ENCODE peak calls at places on chromosomes 11 and 22, in five cellular contexts. B, T, O, R and D are unnamed samples.

GRCh38 chr11:112841719-112842118 is 119.5 kb upstream of the NCAM1 start:
- DNase-seq in B (no peak), T (no peak), O (no peak), R (no peak), D (no peak)

GRCh38 chr11:2565447-2566222 is 120.8 kb downstream of the KCNQ1 start:
- DNase-seq in B (no peak), T (no peak), O (no peak), R (no peak), D (no peak)

GRCh38 chr11:102330226-102330625 is 12.9 kb downstream of the BIRC3 start:
- DNase-seq in B (peak), T (no peak), O (no peak), R (no peak), D (no peak)

GRCh38 chr22:50674606-50675552 is 2.3 kb downstream of the SHANK3 start:
- DNase-seq in B (peak), T (no peak), O (peak), R (peak), D (no peak)

GRCh38 chr11:107018274-107018901 is at the start of gene GUCY1A2:
- DNase-seq in B (peak), T (no peak), O (peak), R (no peak), D (no peak)

GRCh38 chr11:57150454-57150917 is 31.3 kb upstream of the LRRC55 start:
- DNase-seq in B (peak), T (no peak), O (no peak), R (no peak), D (no peak)

GRCh38 chr11:128686745-128687177 is 7.1 kb upstream of the FLI1 start:
- DNase-seq in B (peak), T (no peak), O (peak), R (no peak), D (peak)

GRCh38 chr11:45294499-45294898 is 8.4 kb upstream of the SYT13 start:
- DNase-seq in B (no peak), T (no peak), O (no peak), R (no peak), D (no peak)

DNA sequence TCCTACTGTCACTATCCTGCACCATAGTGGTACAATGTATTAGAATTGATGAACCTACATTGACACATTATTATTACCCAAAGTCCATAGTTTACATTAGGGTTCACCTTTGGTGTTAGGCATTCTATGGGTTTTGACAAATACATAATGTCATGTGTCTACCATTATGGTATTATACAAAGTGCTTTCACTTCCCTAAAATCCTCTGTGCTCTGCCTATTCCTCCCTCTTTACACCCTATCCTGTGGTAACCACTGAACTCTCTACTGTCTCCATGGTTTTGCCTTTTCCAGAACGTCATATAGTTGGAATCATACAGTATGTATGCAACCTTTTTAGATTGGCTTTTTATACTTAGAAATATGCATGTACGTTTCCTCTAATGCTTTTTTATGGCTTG is 51.5 kb downstream of the CCDC15 start:
- DNase-seq in B (no peak), T (no peak), O (no peak), R (no peak), D (no peak)
- H3K4me3 ChIP-seq in B (no peak), T (no peak), O (no peak), R (no peak), D (no peak)

GRCh38 chr22:19085233-19086043 is 36.8 kb downstream of the DGCR2 start:
- DNase-seq in B (peak), T (no peak), O (peak), R (no peak), D (peak)
- H3K4me3 ChIP-seq in B (no peak), T (no peak), O (no peak), R (no peak), D (no peak)

GRCh38 chr11:31881825-31882224 is 70.7 kb upstream of the PAX6 start:
- DNase-seq in B (no peak), T (no peak), O (no peak), R (no peak), D (no peak)

GRCh38 chr11:31884080-31884479 is 73.0 kb upstream of the PAX6 start:
- DNase-seq in B (no peak), T (no peak), O (no peak), R (no peak), D (no peak)

GRCh38 chr11:31883435-31883834 is 72.3 kb upstream of the PAX6 start:
- DNase-seq in B (no peak), T (no peak), O (no peak), R (no peak), D (no peak)

GRCh38 chr11:31887180-31887579 is 76.1 kb upstream of the PAX6 start:
- DNase-seq in B (no peak), T (no peak), O (no peak), R (no peak), D (peak)

DNA sequence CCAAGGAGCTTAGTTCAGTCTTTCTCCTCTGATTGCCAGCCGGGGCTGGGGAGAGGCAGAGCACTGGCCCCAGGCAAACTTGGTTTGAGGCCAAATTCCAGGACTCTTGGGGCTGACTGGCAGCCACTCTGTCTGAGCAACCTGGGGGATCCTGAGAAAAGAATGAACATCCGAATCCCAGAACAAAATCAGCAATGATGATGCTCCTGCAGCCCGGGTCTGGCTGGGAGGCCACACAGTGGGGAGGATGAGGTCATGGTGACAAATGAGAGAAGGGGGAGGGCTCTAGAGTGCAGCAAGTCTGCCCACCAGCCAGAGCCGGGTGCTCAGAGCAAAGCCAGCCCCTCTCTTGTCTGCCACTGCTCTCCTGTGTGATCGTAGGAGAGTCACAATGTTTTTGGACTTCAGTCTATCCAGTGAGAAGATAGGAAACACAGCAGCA is 71.8 kb upstream of the PAX6 start:
- DNase-seq in B (peak), T (no peak), O (no peak), R (no peak), D (no peak)
- H3K4me3 ChIP-seq in B (no peak), T (no peak), O (no peak), R (no peak), D (no peak)

DNA sequence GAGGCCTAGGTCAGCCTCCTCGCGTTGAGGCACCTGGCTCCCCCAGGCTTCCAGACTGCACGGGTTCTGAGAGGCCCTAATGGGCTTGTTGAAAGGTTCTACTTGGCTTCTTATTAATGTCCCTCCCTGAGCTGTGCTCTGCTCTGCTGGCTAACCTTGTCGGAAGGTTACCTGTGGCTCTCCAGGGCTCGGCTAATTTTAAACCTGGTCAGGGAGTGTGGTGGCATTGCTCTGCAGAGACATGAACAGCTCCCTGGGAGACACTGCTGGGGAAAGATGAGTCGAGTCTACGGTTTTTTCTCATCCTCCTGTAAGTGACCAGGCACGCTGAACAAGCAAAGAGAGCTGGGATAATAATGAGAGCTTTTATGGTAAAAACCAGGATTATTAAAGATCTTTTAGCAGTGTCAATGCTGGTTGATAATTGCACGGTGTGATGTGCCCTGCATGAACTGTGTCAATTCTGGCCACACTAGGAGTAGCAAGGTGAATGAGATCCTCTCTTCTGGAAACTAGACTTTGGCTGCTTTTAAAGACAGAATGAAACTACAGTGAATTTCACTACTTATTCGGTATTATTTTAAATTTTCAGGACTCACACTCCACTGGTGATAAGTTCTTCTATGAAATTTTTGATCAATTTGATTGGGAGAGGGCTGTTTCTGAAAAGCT is 70.7 kb downstream of the TEAD1 start:
- DNase-seq in B (no peak), T (no peak), O (peak), R (no peak), D (no peak)
- H3K4me3 ChIP-seq in B (no peak), T (no peak), O (no peak), R (no peak), D (no peak)

DNA sequence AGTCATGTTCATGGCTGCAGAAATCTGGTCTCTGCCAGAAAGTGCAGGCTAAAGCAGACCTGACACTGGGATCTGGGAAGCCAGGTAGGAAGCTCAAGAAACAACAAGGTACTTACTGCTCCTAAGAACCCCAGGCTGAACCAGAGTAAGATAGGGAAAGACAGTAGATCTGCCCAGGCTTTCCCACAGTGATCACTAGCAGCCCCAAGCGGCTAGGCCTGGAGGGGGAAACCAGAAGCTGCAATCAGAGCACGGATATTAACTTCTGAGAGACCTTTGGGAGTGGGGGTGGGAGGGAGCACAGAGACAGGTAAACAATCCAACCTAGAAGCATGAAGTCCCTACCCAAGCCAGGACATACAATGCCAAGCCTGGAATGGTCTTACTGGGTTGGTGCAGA is 135.2 kb upstream of the C11orf58 start:
- DNase-seq in B (no peak), T (no peak), O (peak), R (no peak), D (no peak)
- H3K4me3 ChIP-seq in B (no peak), T (no peak), O (no peak), R (no peak), D (no peak)